ENCODE peak calls at places on chromosomes 2 and 18, in five cellular contexts. A, I, P, E and B are unnamed samples.

GRCh38 chr2:172609488-172609887 is 53.6 kb downstream of the PDK1 start:
- ATAC-seq in A (no peak), I (no peak), P (no peak), E (no peak), B (no peak)

GRCh38 chr2:71082402-71083252 is 14.2 kb downstream of the NAGK start:
- ATAC-seq in A (no peak), I (no peak), P (no peak), E (peak; percentile 91), B (no peak)

GRCh38 chr2:26925100-26925791 is 45.2 kb upstream of the MAPRE3 start:
- ATAC-seq in A (no peak), I (no peak), P (peak; percentile 95), E (no peak), B (no peak)

GRCh38 chr2:60634443-60634842 is 81.0 kb upstream of the BCL11A start:
- ATAC-seq in A (no peak), I (no peak), P (no peak), E (no peak), B (no peak)

GRCh38 chr2:223909048-223909741 is 35.9 kb downstream of the WDFY1 start:
- ATAC-seq in A (no peak), I (no peak), P (peak; percentile 4), E (no peak), B (no peak)

GRCh38 chr2:216829533-216829932 is 30.3 kb downstream of the TNP1 start:
- ATAC-seq in A (peak; percentile 55), I (peak; percentile 72), P (no peak), E (no peak), B (peak; percentile 77)

GRCh38 chr2:226514895-226515294 is 284.7 kb downstream of the IRS1 start:
- ATAC-seq in A (no peak), I (no peak), P (peak; percentile 38), E (no peak), B (no peak)

GRCh38 chr2:25201265-25201664 is 32.9 kb upstream of the POMC start:
- ATAC-seq in A (peak; percentile 93), I (no peak), P (peak; percentile 85), E (peak; percentile 77), B (no peak)

GRCh38 chr2:218368621-218369153 is 12.0 kb downstream of the CATIP start:
- ATAC-seq in A (peak; percentile 5), I (peak; percentile 7), P (peak; percentile 59), E (no peak), B (peak; percentile 39)

GRCh38 chr2:106143495-106144215 is 50.4 kb downstream of the UXS1 start:
- ATAC-seq in A (no peak), I (no peak), P (no peak), E (no peak), B (no peak)

GRCh38 chr18:36403896-36404824 is 106.6 kb downstream of the FHOD3 start:
- ATAC-seq in A (no peak), I (no peak), P (no peak), E (no peak), B (no peak)

GRCh38 chr18:14747513-14748474 is at the start of gene ANKRD30B:
- ATAC-seq in A (no peak), I (peak; percentile 23), P (no peak), E (no peak), B (peak; percentile 28)

GRCh38 chr2:98333922-98334321 is 12.3 kb upstream of the CNGA3 start:
- ATAC-seq in A (no peak), I (no peak), P (no peak), E (no peak), B (no peak)

GRCh38 chr2:62565309-62565908 is 59.4 kb upstream of the TMEM17 start:
- ATAC-seq in A (no peak), I (no peak), P (no peak), E (no peak), B (no peak)

GRCh38 chr2:96225016-96225533 is 16.4 kb upstream of the STARD7 start:
- ATAC-seq in A (peak; percentile 96), I (peak; percentile 57), P (no peak), E (peak; percentile 94), B (no peak)

GRCh38 chr18:32383040-32383819 is 87.5 kb downstream of the GAREM1 start:
- ATAC-seq in A (no peak), I (peak; percentile 72), P (peak; percentile 90), E (no peak), B (peak; percentile 81)

GRCh38 chr2:120454993-120455789 is 109.3 kb downstream of the INHBB start:
- ATAC-seq in A (no peak), I (no peak), P (no peak), E (no peak), B (no peak)

GRCh38 chr18:58996131-58996632 is 131.5 kb downstream of the ZNF532 start:
- ATAC-seq in A (no peak), I (no peak), P (no peak), E (no peak), B (no peak)

GRCh38 chr2:72897785-72898184 is 10.6 kb downstream of the SPR start:
- ATAC-seq in A (no peak), I (no peak), P (no peak), E (no peak), B (no peak)

GRCh38 chr2:67462741-67463496 is 65.8 kb downstream of the ETAA1 start:
- ATAC-seq in A (no peak), I (no peak), P (no peak), E (no peak), B (no peak)

GRCh38 chr2:178530625-178531142 is 50.4 kb downstream of the PLEKHA3 start:
- ATAC-seq in A (peak; percentile 29), I (peak; percentile 79), P (no peak), E (peak; percentile 91), B (no peak)

GRCh38 chr18:3118195-3119010 is 101.4 kb downstream of the MYOM1 start:
- ATAC-seq in A (no peak), I (peak; percentile 55), P (peak; percentile 42), E (no peak), B (no peak)

GRCh38 chr2:189260361-189260761 is 80.8 kb upstream of the COL5A2 start:
- ATAC-seq in A (no peak), I (no peak), P (no peak), E (peak; percentile 95), B (no peak)

GRCh38 chr2:238848566-238848940 is 668 bp downstream of the TWIST2 start:
- ATAC-seq in A (no peak), I (peak; percentile 49), P (no peak), E (no peak), B (no peak)

GRCh38 chr18:76993085-76993382 is 139.5 kb downstream of the MBP start:
- ATAC-seq in A (no peak), I (no peak), P (no peak), E (no peak), B (no peak)

GRCh38 chr2:119387381-119388129 is 20.8 kb downstream of the DBI start:
- ATAC-seq in A (peak; percentile 67), I (peak; percentile 87), P (peak; percentile 88), E (peak; percentile 93), B (peak; percentile 76)

GRCh38 chr2:190486037-190486623 is 48.4 kb downstream of the NEMP2 start:
- ATAC-seq in A (no peak), I (no peak), P (no peak), E (no peak), B (no peak)

GRCh38 chr2:16861154-16861929 is 195.7 kb upstream of the CYRIA start:
- ATAC-seq in A (no peak), I (peak; percentile 64), P (no peak), E (no peak), B (no peak)

GRCh38 chr18:22332590-22332989 is 85.1 kb downstream of the CTAGE1 start:
- ATAC-seq in A (peak; percentile 98), I (no peak), P (peak; percentile 73), E (peak; percentile 48), B (no peak)

GRCh38 chr18:37590346-37590745 is 24.7 kb upstream of the CELF4 start:
- ATAC-seq in A (no peak), I (no peak), P (no peak), E (no peak), B (no peak)

GRCh38 chr2:44268259-44268649 is 7.0 kb upstream of the SLC3A1 start:
- ATAC-seq in A (no peak), I (no peak), P (no peak), E (no peak), B (no peak)

GRCh38 chr2:230719340-230719739 is 6.7 kb downstream of the CAB39 start:
- ATAC-seq in A (no peak), I (no peak), P (no peak), E (no peak), B (no peak)

GRCh38 chr2:230714122-230714453 is 1.4 kb downstream of the CAB39 start:
- ATAC-seq in A (peak; percentile 26), I (peak; percentile 39), P (peak; percentile 54), E (peak; percentile 54), B (no peak)

GRCh38 chr2:230716588-230716987 is 3.9 kb downstream of the CAB39 start:
- ATAC-seq in A (no peak), I (no peak), P (no peak), E (no peak), B (no peak)

GRCh38 chr2:230715201-230715600 is 2.6 kb downstream of the CAB39 start:
- ATAC-seq in A (no peak), I (no peak), P (no peak), E (no peak), B (no peak)

GRCh38 chr2:230717595-230717994 is 5.0 kb downstream of the CAB39 start:
- ATAC-seq in A (no peak), I (no peak), P (no peak), E (no peak), B (no peak)
- H3K27ac ChIP-seq in A (no peak overlapping the region), I (no peak overlapping the region), P (no peak overlapping the region), E (peak overlapping the region; percentile 43), B (no peak overlapping the region)

GRCh38 chr2:10446631-10447030 is 1.5 kb downstream of the ODC1 start:
- ATAC-seq in A (no peak), I (no peak), P (no peak), E (no peak), B (no peak)

GRCh38 chr2:10441966-10442365 is 6.2 kb downstream of the ODC1 start:
- ATAC-seq in A (no peak), I (no peak), P (no peak), E (no peak), B (no peak)

GRCh38 chr2:10440736-10441135 is 7.4 kb downstream of the ODC1 start:
- ATAC-seq in A (no peak), I (no peak), P (no peak), E (no peak), B (no peak)

GRCh38 chr2:10447300-10448207 is 573 bp downstream of the ODC1 start:
- ATAC-seq in A (peak; percentile 54), I (peak; percentile 66), P (peak; percentile 59), E (peak; percentile 61), B (peak; percentile 65)

GRCh38 chr2:10444463-10444862 is 3.7 kb downstream of the ODC1 start:
- ATAC-seq in A (no peak), I (no peak), P (no peak), E (peak; percentile 16), B (no peak)
- TF ChIP-seq POLR2AphosphoS5 in A (no peak), I (no peak), P (no peak), E (peak; percentile 56), B (no peak)

GRCh38 chr2:145402706-145403277 is 882.9 kb upstream of the ZEB2 start:
- ATAC-seq in A (no peak), I (no peak), P (no peak), E (no peak), B (no peak)

GRCh38 chr2:145408980-145409379 is 889.1 kb upstream of the ZEB2 start:
- ATAC-seq in A (no peak), I (no peak), P (no peak), E (no peak), B (no peak)

GRCh38 chr2:145410096-145410495 is 890.2 kb upstream of the ZEB2 start:
- ATAC-seq in A (no peak), I (no peak), P (no peak), E (no peak), B (no peak)

GRCh38 chr2:145404690-145405089 is 884.8 kb upstream of the ZEB2 start:
- ATAC-seq in A (no peak), I (no peak), P (no peak), E (no peak), B (no peak)
- TF ChIP-seq EP300 in A (no peak), I (no peak), P (no peak), E (no peak), B (no peak)

GRCh38 chr2:113116100-113116958 is 11.1 kb upstream of the IL1RN start:
- ATAC-seq in A (no peak), I (no peak), P (no peak), E (peak; percentile 80), B (no peak)
- H3K27ac ChIP-seq in A (no peak overlapping the region), I (no peak overlapping the region), P (no peak overlapping the region), E (peak overlapping the region; percentile 52), B (no peak overlapping the region)